ENCODE peak calls at places on chromosomes 11 and 22, in ten cellular contexts. Z is heart left ventricle; S is adrenal gland; R is CD8-positive, alpha-beta memory T cell; A is lower lobe of right lung; M is aorta; T is endodermal cell; X is right lobe of liver; Y is GM23338; Q is body of pancreas. L is an unnamed sample. For H3K36me3 and H3K27me3, the result is how much of the 10 kb centered on the place peaks cover.

GRCh38 chr22:19974935-19975706 is 33.5 kb upstream of the TXNRD2 start:
- DNase-seq in T (peak), M (no peak), A (no peak), Q (no peak), X (no peak), R (no peak), Z (no peak), S (no peak), Y (peak), L (peak)

GRCh38 chr11:67266424-67267187 is at the start of gene GRK2:
- DNase-seq in Q (peak), T (peak), S (no peak), A (peak), X (peak), R (peak), Z (peak), M (peak), Y (peak), L (peak)

GRCh38 chr11:103433380-103433779 is 324.2 kb downstream of the DYNC2H1 start:
- DNase-seq in Y (no peak), R (no peak), T (no peak), A (no peak), M (no peak), Q (no peak), Z (no peak), X (no peak), S (no peak), L (no peak)

GRCh38 chr22:19853879-19854777 is 546 bp downstream of the GNB1L start:
- DNase-seq in R (no peak), Y (no peak), T (peak), S (no peak), Z (peak), Q (peak), M (no peak), A (peak), X (peak), L (no peak)

GRCh38 chr11:133526790-133527189 is 5.5 kb downstream of the OPCML start:
- DNase-seq in S (no peak), Z (peak), A (no peak), R (no peak), T (no peak), Q (no peak), M (no peak), Y (no peak), X (no peak), L (no peak)

GRCh38 chr11:129694966-129695365 is 120.7 kb upstream of the TMEM45B start:
- DNase-seq in S (no peak), Y (no peak), T (no peak), Q (no peak), M (no peak), R (no peak), A (no peak), Z (no peak), X (no peak), L (no peak)

GRCh38 chr11:35337919-35338316 is 81.4 kb downstream of the SLC1A2 start:
- DNase-seq in A (no peak), Z (no peak), X (no peak), S (no peak), T (no peak), Y (no peak), Q (no peak), R (no peak), M (no peak), L (no peak)

GRCh38 chr11:68136866-68137265 is 15.7 kb upstream of the CHKA start:
- DNase-seq in R (no peak), Z (no peak), A (no peak), M (no peak), T (no peak), S (peak), Q (no peak), X (no peak), Y (no peak), L (no peak)

GRCh38 chr22:29167032-29167911 is 38.4 kb upstream of the EMID1 start:
- DNase-seq in A (no peak), Y (no peak), Z (no peak), T (peak), M (peak), X (no peak), Q (no peak), S (no peak), R (peak), L (no peak)

GRCh38 chr22:30290318-30290678 is 993 bp upstream of the CASTOR1 start:
- DNase-seq in S (peak), X (no peak), R (no peak), Z (no peak), Q (no peak), Y (no peak), A (no peak), T (peak), M (no peak), L (no peak)

GRCh38 chr22:46471901-46472721 is 65.3 kb downstream of the CELSR1 start:
- DNase-seq in A (no peak), T (no peak), Q (no peak), S (no peak), Y (no peak), M (peak), Z (no peak), R (no peak), X (no peak), L (peak)

GRCh38 chr11:122108192-122108799 is 7.7 kb downstream of the BLID start:
- DNase-seq in X (no peak), A (no peak), S (no peak), T (peak), Y (peak), Z (no peak), R (no peak), Q (peak), M (no peak), L (no peak)

GRCh38 chr11:75344186-75344585 is 7.3 kb downstream of the ARRB1 start:
- DNase-seq in M (no peak), T (peak), X (no peak), Z (no peak), S (no peak), Y (no peak), R (no peak), A (no peak), Q (no peak), L (peak)

GRCh38 chr22:27835446-27835845 is 33.9 kb upstream of the MN1 start:
- DNase-seq in T (peak), Z (no peak), Y (no peak), Q (no peak), X (no peak), S (no peak), R (no peak), M (no peak), A (no peak), L (no peak)

GRCh38 chr11:2565447-2566222 is 120.8 kb downstream of the KCNQ1 start:
- DNase-seq in X (peak), T (peak), Y (no peak), R (no peak), A (peak), Q (peak), M (peak), S (no peak), Z (peak), L (no peak)

GRCh38 chr11:11004069-11004468 is 146.2 kb upstream of the ZBED5 start:
- DNase-seq in R (no peak), A (no peak), T (no peak), S (no peak), X (no peak), Z (no peak), Q (no peak), Y (no peak), M (no peak), L (no peak)

GRCh38 chr11:113189909-113190667 is 124.3 kb upstream of the TTC12 start:
- DNase-seq in R (no peak), X (no peak), Z (peak), Q (no peak), Y (no peak), T (no peak), M (peak), S (peak), A (no peak), L (no peak)

GRCh38 chr11:16418698-16419097 is 62.4 kb upstream of the SOX6 start:
- DNase-seq in Z (no peak), S (no peak), R (no peak), Q (no peak), T (no peak), X (no peak), A (no peak), M (no peak), Y (no peak), L (no peak)

GRCh38 chr11:22730319-22730718 is 63.9 kb downstream of the GAS2 start:
- DNase-seq in S (no peak), R (no peak), Z (no peak), T (no peak), M (no peak), X (no peak), Y (no peak), A (no peak), Q (no peak), L (no peak)

GRCh38 chr11:11577246-11577855 is 44.5 kb downstream of the GALNT18 start:
- DNase-seq in S (peak), X (no peak), Y (no peak), Q (no peak), T (peak), M (no peak), Z (no peak), A (no peak), R (no peak), L (peak)

GRCh38 chr11:4134844-4135243 is 40.2 kb downstream of the RRM1 start:
- DNase-seq in S (no peak), X (no peak), Z (no peak), Q (no peak), M (no peak), A (no peak), Y (no peak), R (no peak), T (no peak), L (no peak)

GRCh38 chr11:66467034-66467659 is 442 bp downstream of the PELI3 start:
- DNase-seq in A (peak), M (peak), Q (peak), T (no peak), R (no peak), X (no peak), S (peak), Y (peak), Z (peak), L (no peak)

GRCh38 chr22:17864398-17865182 is 90.3 kb upstream of the BID start:
- DNase-seq in M (peak), T (no peak), R (no peak), Y (no peak), A (no peak), Q (no peak), X (no peak), S (no peak), Z (no peak), L (no peak)
- H3K4me3 ChIP-seq in M (no peak), T (no peak), R (no peak), Y (no peak), A (no peak), Q (no peak), X (no peak), S (no peak), Z (no peak), L (no peak)

GRCh38 chr11:78072455-78072854 is 7.2 kb downstream of the NDUFC2 start:
- DNase-seq in Z (no peak), A (no peak), Y (no peak), T (no peak), X (no peak), R (no peak), Q (no peak), S (no peak), M (no peak), L (no peak)
- H3K36me3 ChIP-seq in Z (half or more), A (half or more), Y (under half), T (half or more), X (under half), R (under half), Q (under half), S (under half), M (under half), L (under half)

DNA sequence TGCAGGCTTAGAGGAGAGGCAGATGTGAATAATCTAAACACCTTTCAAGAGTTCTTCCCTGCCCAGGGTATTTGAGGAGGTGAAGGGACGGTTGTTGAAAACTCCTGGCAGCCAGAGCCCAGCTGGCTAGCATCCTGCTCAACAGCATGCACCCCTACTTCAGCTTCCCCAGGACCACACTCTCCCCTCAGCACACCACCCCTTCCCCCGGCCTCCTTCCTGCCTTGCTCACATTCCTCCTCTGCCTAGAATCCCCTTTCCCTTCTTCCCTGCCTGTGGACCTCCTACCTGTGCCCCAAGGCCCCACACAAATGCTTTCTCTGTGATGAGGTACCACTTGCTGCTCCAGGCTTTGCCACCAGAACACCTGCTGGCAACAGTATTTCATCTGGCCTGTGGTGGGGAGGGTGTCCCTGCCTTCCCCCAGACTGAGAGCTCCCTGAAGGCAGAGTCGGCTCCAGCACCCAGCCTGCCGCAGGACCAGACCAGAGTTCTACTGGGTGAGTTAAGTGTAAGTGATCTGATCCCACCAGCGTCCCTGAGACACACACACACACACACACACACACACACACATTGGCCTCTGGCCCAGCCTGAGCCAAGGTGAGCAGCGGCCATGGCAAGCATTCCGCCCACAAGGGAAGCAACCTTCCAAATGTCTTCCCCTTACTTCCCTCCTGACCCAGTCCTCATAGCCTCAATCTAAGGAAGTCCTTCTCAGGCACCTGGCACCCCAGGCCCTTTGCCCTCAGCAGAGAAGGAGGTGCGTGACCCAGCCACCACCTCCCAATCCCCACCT is 79.5 kb downstream of the PDE2A start:
- DNase-seq in A (no peak), Z (no peak), M (no peak), S (no peak), Q (no peak), Y (peak), X (no peak), R (no peak), T (peak), L (peak)
- H3K27me3 ChIP-seq in A (under half), Z (under half), M (under half), S (under half), Q (under half), Y (under half), X (under half), R (under half), T (half or more), L (under half)

GRCh38 chr11:62806611-62807121 is 1.4 kb upstream of the NXF1 start:
- DNase-seq in X (no peak), S (peak), T (peak), Z (peak), Q (peak), A (peak), M (no peak), Y (no peak), R (no peak), L (no peak)
- H3K4me3 ChIP-seq in X (no peak), S (no peak), T (peak), Z (no peak), Q (no peak), A (no peak), M (no peak), Y (peak), R (no peak), L (no peak)

DNA sequence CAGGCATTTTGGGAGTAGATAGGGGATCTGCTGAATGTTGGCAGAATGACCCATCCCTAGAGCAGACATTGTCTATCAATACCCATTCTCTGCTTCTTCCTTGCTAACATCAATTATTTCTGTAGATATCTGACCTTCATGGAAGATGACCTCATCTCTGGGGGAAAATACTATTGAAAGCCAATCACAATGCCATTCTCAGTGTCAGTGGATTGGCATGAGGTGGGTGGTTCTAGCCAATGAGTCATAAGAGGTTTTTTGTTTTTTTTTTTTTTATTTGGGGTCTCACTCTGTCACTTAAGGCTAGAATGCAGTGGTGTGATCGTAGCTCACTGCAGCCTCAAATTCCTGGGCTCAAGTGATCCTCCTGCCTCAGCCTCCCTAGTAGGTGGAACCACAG is 42.5 kb downstream of the SNX19 start:
- DNase-seq in Q (no peak), A (no peak), Z (no peak), M (no peak), R (no peak), T (no peak), Y (no peak), S (no peak), X (no peak), L (no peak)
- H3K36me3 ChIP-seq in Q (under half), A (half or more), Z (half or more), M (under half), R (under half), T (under half), Y (under half), S (under half), X (under half), L (under half)

GRCh38 chr11:70854201-70854600 is 398.2 kb downstream of the SHANK2 start:
- DNase-seq in Q (no peak), X (no peak), A (no peak), Y (no peak), M (no peak), R (no peak), T (no peak), Z (no peak), S (no peak), L (no peak)

GRCh38 chr11:70851907-70852306 is 400.5 kb downstream of the SHANK2 start:
- DNase-seq in A (no peak), R (no peak), X (no peak), S (no peak), Q (no peak), Z (no peak), Y (no peak), T (no peak), M (no peak), L (no peak)

GRCh38 chr11:70854891-70855556 is 397.4 kb downstream of the SHANK2 start:
- DNase-seq in M (no peak), A (no peak), S (peak), Q (peak), Y (no peak), Z (no peak), R (no peak), T (no peak), X (no peak), L (no peak)

GRCh38 chr11:70851308-70851707 is 401.1 kb downstream of the SHANK2 start:
- DNase-seq in Q (no peak), S (no peak), Y (no peak), X (no peak), M (no peak), R (no peak), A (no peak), T (no peak), Z (no peak), L (no peak)

DNA sequence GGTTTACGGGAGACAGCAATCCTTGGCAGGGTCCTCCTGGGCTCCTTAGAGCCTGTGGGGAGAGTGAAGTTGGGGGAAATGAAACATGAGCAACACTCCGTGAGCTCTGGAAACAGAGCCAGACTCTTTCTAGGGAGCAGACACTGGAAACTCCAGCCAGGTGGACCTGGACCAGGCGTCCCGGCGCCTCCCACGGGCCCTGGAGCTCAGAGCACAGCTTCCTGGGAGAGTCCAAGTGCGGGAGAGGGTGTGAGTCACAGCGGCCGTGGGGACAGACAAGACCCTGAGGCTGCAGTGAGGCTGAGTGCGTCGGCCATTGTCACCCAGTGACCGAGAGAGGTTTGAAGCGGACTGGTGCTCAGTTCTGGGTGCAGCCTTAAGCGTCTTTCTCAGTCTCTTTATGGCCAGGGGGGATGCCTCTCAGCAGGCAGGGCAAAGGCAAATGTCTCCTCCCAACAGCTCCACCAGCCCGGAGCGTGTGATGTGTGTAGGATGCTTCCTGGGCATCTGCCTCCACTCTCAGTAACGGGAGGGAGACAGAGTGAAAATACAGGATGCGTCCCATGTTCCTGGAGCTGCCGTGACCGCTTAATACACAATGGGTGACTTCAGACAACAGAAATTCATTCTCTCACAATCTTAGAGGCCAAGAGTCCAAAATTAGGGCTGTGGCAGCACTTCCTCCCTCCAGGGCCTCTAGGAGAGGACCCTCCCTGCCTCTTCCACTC is 399.1 kb downstream of the SHANK2 start:
- DNase-seq in S (no peak), T (no peak), R (no peak), Z (no peak), Y (no peak), X (no peak), A (no peak), Q (no peak), M (no peak), L (no peak)
- H3K27me3 ChIP-seq in S (under half), T (under half), R (under half), Z (under half), Y (under half), X (under half), A (under half), Q (under half), M (under half), L (under half)

L was measured in H7.